ENCODE peak calls at places on chromosomes 2 and 18, in ten cellular contexts. T is endothelial cell of umbilical vein, M is prostate gland, N is HepG2, Z is GM23338, X is GM12878, Y is HCT116, L is SK-N-SH, W is spleen, F is upper lobe of left lung. A is an unnamed sample. For H3K36me3, the result is how much of the 10 kb centered on the place peaks cover.

GRCh38 chr18:13232971-13233565 is 14.5 kb downstream of the LDLRAD4 start:
- DNase-seq in Z (no peak), X (no peak), F (no peak), L (no peak), T (no peak), Y (no peak), W (no peak), N (no peak), M (no peak), A (peak)

GRCh38 chr2:239544846-239545465 is 144.1 kb upstream of the HDAC4 start:
- DNase-seq in Y (no peak), L (no peak), X (no peak), W (peak), N (no peak), M (no peak), Z (no peak), F (no peak), T (no peak), A (no peak)

GRCh38 chr2:144776766-144777165 is 256.8 kb upstream of the ZEB2 start:
- DNase-seq in N (no peak), Y (no peak), T (no peak), X (no peak), W (no peak), M (no peak), F (no peak), Z (no peak), L (no peak), A (no peak)

GRCh38 chr2:207768168-207768890 is 1.4 kb downstream of the FZD5 start:
- DNase-seq in N (peak), W (peak), M (peak), Z (peak), Y (no peak), T (peak), L (peak), X (no peak), F (peak), A (no peak)

GRCh38 chr18:10454800-10455550 is 540 bp downstream of the APCDD1 start:
- DNase-seq in W (no peak), L (no peak), T (peak), M (peak), F (no peak), N (no peak), X (no peak), Z (peak), Y (no peak), A (no peak)

GRCh38 chr2:239584986-239585385 is 184.2 kb upstream of the HDAC4 start:
- DNase-seq in Z (no peak), X (no peak), T (no peak), M (no peak), Y (no peak), W (peak), L (no peak), N (no peak), F (no peak), A (no peak)

GRCh38 chr2:189249171-189249570 is 69.6 kb upstream of the COL5A2 start:
- DNase-seq in Z (no peak), L (no peak), M (no peak), X (no peak), W (no peak), F (no peak), Y (no peak), T (peak), N (no peak), A (no peak)

GRCh38 chr2:235087812-235088607 is 136.2 kb downstream of the SH3BP4 start:
- DNase-seq in M (no peak), Z (no peak), N (no peak), T (no peak), W (no peak), F (peak), L (peak), Y (no peak), X (no peak), A (no peak)

GRCh38 chr2:129870646-129871335 is 108.7 kb upstream of the RAB6C start:
- DNase-seq in Z (no peak), W (no peak), N (no peak), M (no peak), X (no peak), L (no peak), Y (no peak), T (no peak), F (no peak), A (peak)

GRCh38 chr2:123144082-123144481 is 881.0 kb upstream of the CNTNAP5 start:
- DNase-seq in Y (no peak), T (no peak), F (no peak), W (no peak), M (no peak), L (no peak), X (no peak), Z (no peak), N (no peak), A (no peak)

GRCh38 chr2:218513676-218514075 is 54.5 kb downstream of the USP37 start:
- DNase-seq in Z (no peak), F (no peak), W (no peak), X (no peak), Y (no peak), N (no peak), L (no peak), T (no peak), M (no peak), A (no peak)

GRCh38 chr2:112156152-112156986 is 18.2 kb downstream of the FBLN7 start:
- DNase-seq in L (no peak), Y (no peak), F (no peak), W (no peak), M (no peak), Z (no peak), N (peak), X (no peak), T (no peak), A (no peak)

GRCh38 chr18:23889907-23890306 is 124.6 kb upstream of the TTC39C start:
- DNase-seq in L (no peak), M (no peak), Z (no peak), W (no peak), N (no peak), Y (no peak), T (no peak), X (no peak), F (no peak), A (no peak)

GRCh38 chr2:52269696-52270485 is 1238.0 kb upstream of the NRXN1 start:
- DNase-seq in N (no peak), W (no peak), X (no peak), L (no peak), Y (no peak), F (no peak), M (no peak), T (no peak), Z (no peak), A (no peak)

GRCh38 chr2:85750509-85751299 is 3.1 kb upstream of the ATOH8 start:
- DNase-seq in T (peak), M (peak), L (peak), X (no peak), Z (peak), F (peak), Y (peak), W (peak), N (peak), A (no peak)

GRCh38 chr18:78603102-78603501 is 376.5 kb upstream of the SALL3 start:
- DNase-seq in W (no peak), T (no peak), M (no peak), F (no peak), L (no peak), Y (no peak), X (no peak), Z (no peak), N (no peak), A (no peak)

DNA sequence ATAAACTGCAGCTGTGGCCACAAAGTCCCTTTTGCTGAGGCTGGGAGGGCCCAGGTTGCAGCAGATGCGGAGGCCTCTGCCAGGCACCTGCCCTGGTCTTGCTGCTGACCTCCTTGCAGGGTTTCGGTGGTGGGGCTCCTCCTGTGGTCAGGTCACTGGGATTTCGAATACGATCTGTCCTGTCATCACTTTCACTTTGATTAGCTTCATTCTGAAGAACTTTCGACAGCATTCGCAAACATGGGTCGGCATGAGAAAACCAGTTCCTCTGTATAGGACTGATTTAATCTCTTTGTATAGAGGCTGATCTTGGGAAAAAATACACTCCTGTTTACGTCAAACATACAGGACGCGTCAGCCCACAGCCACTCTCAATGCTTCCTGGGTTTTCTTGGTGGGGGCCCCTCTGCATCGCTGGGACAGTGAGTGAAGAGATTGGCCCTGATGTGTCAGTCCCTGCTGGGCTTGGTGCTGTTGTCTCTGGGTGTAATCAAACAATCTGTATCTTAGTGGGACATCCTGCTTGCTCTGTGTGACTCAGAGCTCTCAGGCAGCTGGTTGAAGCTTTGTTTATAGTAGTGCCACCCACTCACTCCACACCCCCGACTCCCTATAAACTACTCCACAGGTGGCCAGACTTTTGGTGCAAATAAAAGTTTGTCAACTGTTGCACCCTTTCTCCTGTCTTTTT is 209.4 kb upstream of the CXCR4 start:
- DNase-seq in Y (no peak), N (no peak), T (peak), X (peak), W (no peak), L (peak), Z (no peak), M (no peak), F (peak), A (no peak)
- H3K27ac ChIP-seq in Y (no peak), N (no peak), T (no peak), X (no peak), W (peak), L (no peak), Z (no peak), M (no peak), F (no peak), A (no peak)

GRCh38 chr18:75221902-75222301 is 11.3 kb downstream of the TSHZ1 start:
- DNase-seq in F (no peak), L (no peak), N (no peak), M (no peak), X (no peak), T (peak), Y (no peak), W (no peak), Z (no peak), A (no peak)
- H3K36me3 ChIP-seq in F (under half), L (under half), N (under half), M (under half), X (under half), T (under half), Y (under half), W (under half), Z (under half), A (under half)

GRCh38 chr2:39696838-39697237 is 31.1 kb downstream of the TMEM178A start:
- DNase-seq in W (no peak), L (peak), X (no peak), T (peak), M (no peak), F (no peak), Z (no peak), N (peak), Y (no peak), A (no peak)
- TF ChIP-seq POLR2AphosphoS5 in W (no peak), L (no peak), X (no peak), T (no peak), M (no peak), F (no peak), Z (no peak), N (no peak), Y (no peak), A (no peak)

GRCh38 chr2:233021771-233022170 is 8.7 kb upstream of the NGEF start:
- DNase-seq in X (no peak), Z (no peak), Y (no peak), M (no peak), T (no peak), F (no peak), N (no peak), L (no peak), W (peak), A (no peak)

GRCh38 chr2:233023761-233024410 is 8.6 kb upstream of the NEU2 start:
- DNase-seq in Y (no peak), T (no peak), Z (no peak), X (no peak), W (peak), F (no peak), N (no peak), L (no peak), M (no peak), A (no peak)

GRCh38 chr2:233020454-233020853 is 7.4 kb upstream of the NGEF start:
- DNase-seq in L (no peak), T (no peak), Z (no peak), Y (no peak), W (peak), F (no peak), X (no peak), M (no peak), N (no peak), A (no peak)

GRCh38 chr2:233023007-233023760 is 9.3 kb upstream of the NEU2 start:
- DNase-seq in W (peak), Z (no peak), X (no peak), Y (no peak), M (no peak), F (no peak), T (no peak), L (no peak), N (no peak), A (no peak)

GRCh38 chr2:233022561-233022960 is 9.5 kb upstream of the NGEF start:
- DNase-seq in L (no peak), M (no peak), X (no peak), W (peak), Y (no peak), N (no peak), Z (no peak), F (no peak), T (no peak), A (no peak)
- H3K27ac ChIP-seq in L (no peak), M (no peak), X (no peak), W (no peak), Y (no peak), N (no peak), Z (no peak), F (no peak), T (no peak), A (no peak)

A was measured in vagina.